ENCODE peak calls at places on chromosomes 16 and 17, in five cellular contexts. One of them, this sample, is unnamed. For H3K4me1, the result is how much of the 10 kb centered on the place peaks cover.

GRCh38 chr17:78821961-78822360 is 18.7 kb downstream of the USP36 start:
- DNase-seq in fibroblast of lung: peak
- DNase-seq in foreskin keratinocyte: no peak
- DNase-seq in tibial artery: no peak
- DNase-seq in heart left ventricle: no peak
- DNase-seq in this sample: no peak

GRCh38 chr16:49183911-49184310 is 97.7 kb downstream of the CBLN1 start:
- DNase-seq in fibroblast of lung: no peak
- DNase-seq in foreskin keratinocyte: peak
- DNase-seq in tibial artery: no peak
- DNase-seq in heart left ventricle: no peak
- DNase-seq in this sample: no peak

GRCh38 chr17:60229189-60229802 is 79.5 kb downstream of the CA4 start:
- DNase-seq in fibroblast of lung: peak
- DNase-seq in foreskin keratinocyte: no peak
- DNase-seq in tibial artery: no peak
- DNase-seq in heart left ventricle: no peak
- DNase-seq in this sample: no peak

GRCh38 chr17:59791603-59792457 is 84.4 kb downstream of the VMP1 start:
- DNase-seq in fibroblast of lung: no peak
- DNase-seq in foreskin keratinocyte: no peak
- DNase-seq in tibial artery: no peak
- DNase-seq in heart left ventricle: no peak
- DNase-seq in this sample: no peak

GRCh38 chr16:26772503-26772902 is 294.2 kb upstream of the C16orf82 start:
- DNase-seq in fibroblast of lung: no peak
- DNase-seq in foreskin keratinocyte: no peak
- DNase-seq in tibial artery: no peak
- DNase-seq in heart left ventricle: no peak
- DNase-seq in this sample: no peak

GRCh38 chr17:61713035-61713434 is 122.0 kb upstream of the NACA2 start:
- DNase-seq in fibroblast of lung: no peak
- DNase-seq in foreskin keratinocyte: no peak
- DNase-seq in tibial artery: no peak
- DNase-seq in heart left ventricle: no peak
- DNase-seq in this sample: no peak

GRCh38 chr16:64892843-64893242 is 229.0 kb downstream of the CDH11 start:
- DNase-seq in fibroblast of lung: peak
- DNase-seq in foreskin keratinocyte: peak
- DNase-seq in tibial artery: no peak
- DNase-seq in heart left ventricle: no peak
- DNase-seq in this sample: no peak

GRCh38 chr16:30922960-30923535 is 324 bp upstream of the FBXL19 start:
- DNase-seq in fibroblast of lung: peak
- DNase-seq in foreskin keratinocyte: peak
- DNase-seq in tibial artery: peak
- DNase-seq in heart left ventricle: peak
- DNase-seq in this sample: peak

GRCh38 chr17:39943702-39944392 is 16.3 kb downstream of the LRRC3C start:
- DNase-seq in fibroblast of lung: no peak
- DNase-seq in foreskin keratinocyte: no peak
- DNase-seq in tibial artery: no peak
- DNase-seq in heart left ventricle: no peak
- DNase-seq in this sample: peak

GRCh38 chr17:1110844-1111598 is 68.8 kb downstream of the ABR start:
- DNase-seq in fibroblast of lung: peak
- DNase-seq in foreskin keratinocyte: peak
- DNase-seq in tibial artery: peak
- DNase-seq in heart left ventricle: peak
- DNase-seq in this sample: peak

GRCh38 chr17:27453466-27453865 is 2.8 kb upstream of the KSR1 start:
- DNase-seq in fibroblast of lung: no peak
- DNase-seq in foreskin keratinocyte: no peak
- DNase-seq in tibial artery: no peak
- DNase-seq in heart left ventricle: no peak
- DNase-seq in this sample: no peak

GRCh38 chr16:49120631-49121030 is 161.0 kb downstream of the CBLN1 start:
- DNase-seq in fibroblast of lung: no peak
- DNase-seq in foreskin keratinocyte: peak
- DNase-seq in tibial artery: no peak
- DNase-seq in heart left ventricle: no peak
- DNase-seq in this sample: no peak

GRCh38 chr17:38600906-38601305 is 4.8 kb downstream of the SRCIN1 start:
- DNase-seq in fibroblast of lung: no peak
- DNase-seq in foreskin keratinocyte: no peak
- DNase-seq in tibial artery: no peak
- DNase-seq in heart left ventricle: no peak
- DNase-seq in this sample: no peak

GRCh38 chr17:73984981-73985380 is 218.5 kb upstream of the RPL38 start:
- DNase-seq in fibroblast of lung: no peak
- DNase-seq in foreskin keratinocyte: no peak
- DNase-seq in tibial artery: no peak
- DNase-seq in heart left ventricle: no peak
- DNase-seq in this sample: no peak

GRCh38 chr17:38727661-38728220 is 2.4 kb upstream of the CISD3 start:
- DNase-seq in fibroblast of lung: no peak
- DNase-seq in foreskin keratinocyte: no peak
- DNase-seq in tibial artery: no peak
- DNase-seq in heart left ventricle: no peak
- DNase-seq in this sample: no peak

GRCh38 chr17:50806141-50806643 is 29.2 kb upstream of the WFIKKN2 start:
- DNase-seq in fibroblast of lung: peak
- DNase-seq in foreskin keratinocyte: no peak
- DNase-seq in tibial artery: no peak
- DNase-seq in heart left ventricle: no peak
- DNase-seq in this sample: no peak

GRCh38 chr16:11256657-11257130 is 690 bp upstream of the SOCS1 start:
- DNase-seq in fibroblast of lung: peak
- DNase-seq in foreskin keratinocyte: peak
- DNase-seq in tibial artery: peak
- DNase-seq in heart left ventricle: peak
- DNase-seq in this sample: peak

GRCh38 chr16:85781156-85781555 is 18.2 kb downstream of the EMC8 start:
- DNase-seq in fibroblast of lung: no peak
- DNase-seq in foreskin keratinocyte: no peak
- DNase-seq in tibial artery: no peak
- DNase-seq in heart left ventricle: no peak
- DNase-seq in this sample: no peak
- TF ChIP-seq CTCF in fibroblast of lung: no peak
- TF ChIP-seq CTCF in foreskin keratinocyte: no peak
- TF ChIP-seq CTCF in tibial artery: no peak
- TF ChIP-seq CTCF in heart left ventricle: no peak
- TF ChIP-seq CTCF in this sample: no peak

GRCh38 chr17:82230627-82231311 is 1.9 kb downstream of the SLC16A3 start:
- DNase-seq in fibroblast of lung: peak
- DNase-seq in foreskin keratinocyte: no peak
- DNase-seq in tibial artery: peak
- DNase-seq in heart left ventricle: peak
- DNase-seq in this sample: no peak
- H3K4me1 ChIP-seq in fibroblast of lung: under half
- H3K4me1 ChIP-seq in foreskin keratinocyte: under half
- H3K4me1 ChIP-seq in tibial artery: under half
- H3K4me1 ChIP-seq in heart left ventricle: under half
- H3K4me1 ChIP-seq in this sample: half or more

DNA sequence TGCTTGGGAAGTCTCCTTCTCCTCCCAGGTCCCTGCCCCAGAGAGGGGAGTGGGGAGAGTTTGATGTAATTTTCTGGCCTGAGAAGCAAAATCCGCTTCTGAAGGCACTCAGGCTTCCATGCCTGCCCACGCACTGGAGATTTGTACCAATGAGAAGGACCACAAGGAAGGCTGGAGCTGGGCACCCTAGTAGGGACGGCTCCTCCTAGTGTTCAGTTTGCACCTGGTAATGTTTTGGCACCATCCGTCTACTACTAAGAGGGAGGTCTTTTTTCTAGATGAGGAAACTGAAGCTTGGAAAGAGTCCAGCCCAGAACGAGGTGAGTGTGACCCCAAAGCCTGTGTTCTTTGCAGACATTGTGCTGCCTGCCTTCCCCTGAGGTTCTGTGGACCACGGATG is 83.6 kb upstream of the NLRP1 start:
- DNase-seq in fibroblast of lung: no peak
- DNase-seq in foreskin keratinocyte: no peak
- DNase-seq in tibial artery: peak
- DNase-seq in heart left ventricle: no peak
- DNase-seq in this sample: no peak
- TF ChIP-seq CTCF in fibroblast of lung: no peak
- TF ChIP-seq CTCF in foreskin keratinocyte: no peak
- TF ChIP-seq CTCF in tibial artery: no peak
- TF ChIP-seq CTCF in heart left ventricle: no peak
- TF ChIP-seq CTCF in this sample: no peak

GRCh38 chr17:4986951-4987766 is at the start of gene CAMTA2:
- DNase-seq in fibroblast of lung: peak
- DNase-seq in foreskin keratinocyte: peak
- DNase-seq in tibial artery: peak
- DNase-seq in heart left ventricle: peak
- DNase-seq in this sample: peak

GRCh38 chr17:4988168-4988567 is 693 bp upstream of the CAMTA2 start:
- DNase-seq in fibroblast of lung: no peak
- DNase-seq in foreskin keratinocyte: no peak
- DNase-seq in tibial artery: peak
- DNase-seq in heart left ventricle: peak
- DNase-seq in this sample: peak

GRCh38 chr17:4987767-4988083 is 250 bp upstream of the CAMTA2 start:
- DNase-seq in fibroblast of lung: no peak
- DNase-seq in foreskin keratinocyte: no peak
- DNase-seq in tibial artery: no peak
- DNase-seq in heart left ventricle: no peak
- DNase-seq in this sample: no peak

GRCh38 chr17:4980644-4981216 is 6.7 kb downstream of the CAMTA2 start:
- DNase-seq in fibroblast of lung: peak
- DNase-seq in foreskin keratinocyte: peak
- DNase-seq in tibial artery: no peak
- DNase-seq in heart left ventricle: no peak
- DNase-seq in this sample: no peak

DNA sequence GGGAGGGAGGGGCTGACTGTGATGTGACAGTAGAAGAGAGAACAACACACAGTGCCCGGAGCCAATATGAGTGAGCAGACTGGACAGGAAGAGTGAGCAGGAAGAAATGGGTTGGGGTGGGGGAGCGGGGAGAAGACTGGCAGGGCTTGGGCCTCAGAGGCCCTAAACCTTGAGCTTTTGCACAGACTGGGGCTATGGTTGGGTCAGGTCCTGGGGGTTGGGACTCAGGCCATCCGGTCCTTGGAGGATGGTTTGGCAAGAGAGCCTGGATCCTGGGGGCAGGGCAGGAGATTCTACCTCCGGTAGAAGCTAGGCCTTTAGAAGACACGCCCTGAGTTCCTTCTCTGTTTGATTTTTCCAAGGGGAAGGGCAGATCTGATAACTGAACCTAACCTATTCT is 1.1 kb downstream of the CAMTA2 start:
- DNase-seq in fibroblast of lung: no peak
- DNase-seq in foreskin keratinocyte: peak
- DNase-seq in tibial artery: no peak
- DNase-seq in heart left ventricle: no peak
- DNase-seq in this sample: no peak
- H3K4me1 ChIP-seq in fibroblast of lung: under half
- H3K4me1 ChIP-seq in foreskin keratinocyte: under half
- H3K4me1 ChIP-seq in tibial artery: under half
- H3K4me1 ChIP-seq in heart left ventricle: under half
- H3K4me1 ChIP-seq in this sample: under half

GRCh38 chr17:17859909-17860760 is 23.3 kb upstream of the SREBF1 start:
- DNase-seq in fibroblast of lung: peak
- DNase-seq in foreskin keratinocyte: peak
- DNase-seq in tibial artery: peak
- DNase-seq in heart left ventricle: peak
- DNase-seq in this sample: peak
- TF ChIP-seq CTCF in fibroblast of lung: peak
- TF ChIP-seq CTCF in foreskin keratinocyte: peak
- TF ChIP-seq CTCF in tibial artery: peak
- TF ChIP-seq CTCF in heart left ventricle: peak
- TF ChIP-seq CTCF in this sample: peak

DNA sequence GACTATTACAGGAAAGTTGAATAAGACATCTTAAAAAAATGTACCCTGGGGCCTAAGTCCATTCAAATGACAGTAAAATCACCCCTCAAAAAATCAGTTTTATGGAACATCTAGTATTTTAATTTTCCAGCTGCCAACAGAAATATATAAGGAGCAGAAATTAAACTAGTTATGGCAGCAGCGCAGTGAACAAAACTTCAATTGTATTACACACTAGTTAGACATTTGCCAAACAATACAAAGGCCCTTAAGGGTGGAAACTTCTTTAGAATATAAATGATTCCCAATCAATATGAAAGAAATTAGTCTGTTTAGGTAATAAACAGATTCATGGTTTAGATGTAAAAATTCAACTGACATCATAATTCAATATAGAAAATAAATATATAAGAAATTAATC is 18.1 kb upstream of the RFFL start:
- DNase-seq in fibroblast of lung: no peak
- DNase-seq in foreskin keratinocyte: no peak
- DNase-seq in tibial artery: no peak
- DNase-seq in heart left ventricle: no peak
- DNase-seq in this sample: no peak
- H3K4me1 ChIP-seq in fibroblast of lung: under half
- H3K4me1 ChIP-seq in foreskin keratinocyte: under half
- H3K4me1 ChIP-seq in tibial artery: under half
- H3K4me1 ChIP-seq in heart left ventricle: under half
- H3K4me1 ChIP-seq in this sample: under half